ENCODE peak calls at places on chromosomes 11 and 22, in eight cellular contexts. One of them, this sample, is unnamed.
A peak's percentile ranks its signal among the peaks of the same experiment; 100 is the strongest.

GRCh38 chr11:86202013-86202336 is 42.6 kb upstream of the EED start:
- ATAC-seq in esophagus mucosa: peak; percentile 43
- ATAC-seq in lower lobe of right lung: peak; percentile 70
- ATAC-seq in stimulated activated naive CD8-positive, alpha-beta T cell treated with anti-CD3 and anti-CD28 coated beads, Interleukin-15, amount 100 ng/mL, for 72 hours: peak; percentile 97
- ATAC-seq in IMR-90: no peak
- ATAC-seq in gastroesophageal sphincter: no peak
- ATAC-seq in RWPE2: no peak
- ATAC-seq in CD4-positive, alpha-beta T cell: peak; percentile 71
- ATAC-seq in this sample: no peak

GRCh38 chr11:96126917-96127595 is 203.1 kb upstream of the MTMR2 start:
- ATAC-seq in RWPE2: no peak
- ATAC-seq in esophagus mucosa: no peak
- ATAC-seq in CD4-positive, alpha-beta T cell: no peak
- ATAC-seq in stimulated activated naive CD8-positive, alpha-beta T cell treated with anti-CD3 and anti-CD28 coated beads, Interleukin-15, amount 100 ng/mL, for 72 hours: peak; percentile 67
- ATAC-seq in IMR-90: no peak
- ATAC-seq in gastroesophageal sphincter: no peak
- ATAC-seq in lower lobe of right lung: no peak
- ATAC-seq in this sample: peak; percentile 46

GRCh38 chr11:47987310-47987709 is 7.0 kb downstream of the PTPRJ start:
- ATAC-seq in IMR-90: no peak
- ATAC-seq in esophagus mucosa: no peak
- ATAC-seq in gastroesophageal sphincter: no peak
- ATAC-seq in RWPE2: no peak
- ATAC-seq in lower lobe of right lung: no peak
- ATAC-seq in stimulated activated naive CD8-positive, alpha-beta T cell treated with anti-CD3 and anti-CD28 coated beads, Interleukin-15, amount 100 ng/mL, for 72 hours: peak; percentile 72
- ATAC-seq in CD4-positive, alpha-beta T cell: no peak
- ATAC-seq in this sample: no peak

GRCh38 chr11:74984730-74985129 is 4.0 kb upstream of the NEU3 start:
- ATAC-seq in esophagus mucosa: no peak
- ATAC-seq in stimulated activated naive CD8-positive, alpha-beta T cell treated with anti-CD3 and anti-CD28 coated beads, Interleukin-15, amount 100 ng/mL, for 72 hours: no peak
- ATAC-seq in lower lobe of right lung: no peak
- ATAC-seq in IMR-90: no peak
- ATAC-seq in RWPE2: no peak
- ATAC-seq in CD4-positive, alpha-beta T cell: no peak
- ATAC-seq in gastroesophageal sphincter: no peak
- ATAC-seq in this sample: no peak

GRCh38 chr22:29517215-29517908 is 36.2 kb downstream of the THOC5 start:
- ATAC-seq in CD4-positive, alpha-beta T cell: no peak
- ATAC-seq in IMR-90: no peak
- ATAC-seq in RWPE2: no peak
- ATAC-seq in stimulated activated naive CD8-positive, alpha-beta T cell treated with anti-CD3 and anti-CD28 coated beads, Interleukin-15, amount 100 ng/mL, for 72 hours: no peak
- ATAC-seq in esophagus mucosa: no peak
- ATAC-seq in gastroesophageal sphincter: no peak
- ATAC-seq in lower lobe of right lung: peak; percentile 65
- ATAC-seq in this sample: no peak

GRCh38 chr11:35974878-35975578 is 31.2 kb downstream of the LDLRAD3 start:
- ATAC-seq in gastroesophageal sphincter: no peak
- ATAC-seq in CD4-positive, alpha-beta T cell: no peak
- ATAC-seq in IMR-90: no peak
- ATAC-seq in lower lobe of right lung: peak; percentile 74
- ATAC-seq in esophagus mucosa: no peak
- ATAC-seq in stimulated activated naive CD8-positive, alpha-beta T cell treated with anti-CD3 and anti-CD28 coated beads, Interleukin-15, amount 100 ng/mL, for 72 hours: no peak
- ATAC-seq in RWPE2: no peak
- ATAC-seq in this sample: no peak

GRCh38 chr11:104320091-104320490 is 156.1 kb upstream of the PDGFD start:
- ATAC-seq in stimulated activated naive CD8-positive, alpha-beta T cell treated with anti-CD3 and anti-CD28 coated beads, Interleukin-15, amount 100 ng/mL, for 72 hours: no peak
- ATAC-seq in gastroesophageal sphincter: no peak
- ATAC-seq in RWPE2: no peak
- ATAC-seq in lower lobe of right lung: no peak
- ATAC-seq in IMR-90: peak; percentile 96
- ATAC-seq in esophagus mucosa: no peak
- ATAC-seq in CD4-positive, alpha-beta T cell: no peak
- ATAC-seq in this sample: peak; percentile 32

GRCh38 chr11:34614334-34615113 is 6.4 kb upstream of the EHF start:
- ATAC-seq in gastroesophageal sphincter: no peak
- ATAC-seq in CD4-positive, alpha-beta T cell: no peak
- ATAC-seq in stimulated activated naive CD8-positive, alpha-beta T cell treated with anti-CD3 and anti-CD28 coated beads, Interleukin-15, amount 100 ng/mL, for 72 hours: no peak
- ATAC-seq in RWPE2: no peak
- ATAC-seq in lower lobe of right lung: peak; percentile 69
- ATAC-seq in esophagus mucosa: no peak
- ATAC-seq in IMR-90: peak; percentile 40
- ATAC-seq in this sample: no peak